ENCODE peak calls at places on chromosomes 13 and 19, in four cellular contexts. T is bronchial epithelial cell, S is omental fat pad, E is iPS-NIHi11. K is an unnamed sample.

GRCh38 chr13:25292301-25292700 is 5.0 kb upstream of the MTMR6 start:
- DNase-seq in T (peak), S (no peak), E (peak), K (peak)

GRCh38 chr13:69264362-69265334 is 843.0 kb upstream of the ATXN8OS start:
- DNase-seq in T (no peak), S (no peak), E (peak), K (no peak)

GRCh38 chr19:29012457-29012856 is 200.5 kb downstream of the UQCRFS1 start:
- DNase-seq in T (no peak), S (no peak), E (no peak), K (no peak)

GRCh38 chr19:18408053-18408476 is 10.6 kb upstream of the LRRC25 start:
- DNase-seq in T (no peak), S (no peak), E (peak), K (peak)

GRCh38 chr13:67267136-67267535 is 37.0 kb upstream of the PCDH9 start:
- DNase-seq in T (no peak), S (no peak), E (no peak), K (no peak)

GRCh38 chr13:44692173-44692713 is 116.1 kb upstream of the TSC22D1 start:
- DNase-seq in T (no peak), S (no peak), E (no peak), K (peak)

GRCh38 chr19:18340237-18340989 is at the start of gene PGPEP1:
- DNase-seq in T (no peak), S (peak), E (peak), K (peak)

GRCh38 chr13:31908696-31909386 is 122.7 kb upstream of the FRY start:
- DNase-seq in T (peak), S (no peak), E (no peak), K (no peak)

GRCh38 chr13:28001837-28002473 is 13.5 kb upstream of the URAD start:
- DNase-seq in T (no peak), S (no peak), E (no peak), K (no peak)

GRCh38 chr19:13152854-13153626 is 2.8 kb downstream of the IER2 start:
- DNase-seq in T (peak), S (peak), E (peak), K (peak)

GRCh38 chr19:23002690-23003422 is at the start of gene ZNF728:
- DNase-seq in T (no peak), S (peak), E (no peak), K (peak)

GRCh38 chr13:108860418-108860817 is 231.0 kb downstream of the MYO16 start:
- DNase-seq in T (no peak), S (no peak), E (no peak), K (no peak)

GRCh38 chr19:15551183-15552004 is 43.1 kb downstream of the CYP4F22 start:
- DNase-seq in T (no peak), S (peak), E (no peak), K (peak)

GRCh38 chr13:43196171-43196611 is 172.8 kb downstream of the DNAJC15 start:
- DNase-seq in T (no peak), S (no peak), E (no peak), K (no peak)

GRCh38 chr19:28643284-28643683 is 569.7 kb downstream of the UQCRFS1 start:
- DNase-seq in T (no peak), S (no peak), E (no peak), K (no peak)

GRCh38 chr13:46896346-46897138 is at the start of gene HTR2A:
- DNase-seq in T (no peak), S (no peak), E (no peak), K (peak)

GRCh38 chr13:94192576-94192975 is 286.9 kb downstream of the DCT start:
- DNase-seq in T (peak), S (no peak), E (peak), K (peak)

GRCh38 chr13:28046981-28047380 is 53.4 kb downstream of the FLT3 start:
- DNase-seq in T (no peak), S (no peak), E (no peak), K (peak)

GRCh38 chr19:55391702-55392615 is 6.2 kb downstream of the RPL28 start:
- DNase-seq in T (peak), S (no peak), E (no peak), K (no peak)

GRCh38 chr13:113970810-113971470 is 2.9 kb downstream of the C13orf46 start:
- DNase-seq in T (peak), S (no peak), E (no peak), K (peak)

GRCh38 chr13:62702502-62702901 is 1286.9 kb upstream of the PCDH20 start:
- DNase-seq in T (no peak), S (no peak), E (no peak), K (no peak)

K was measured in kidney tubule cell.